ENCODE peak calls at places on chromosomes 6 and 20, in four cellular contexts. D is suprapubic skin, Q is transverse colon, X is heart left ventricle. P is an unnamed sample.

GRCh38 chr20:57990396-57990987 is 238.0 kb downstream of the ANKRD60 start:
- DNase-seq in D (no peak), Q (no peak), X (peak; percentile 60), P (no peak)

GRCh38 chr6:33628401-33628964 is 7.4 kb downstream of the ITPR3 start:
- DNase-seq in X (no peak), D (no peak), Q (peak; percentile 64), P (no peak)

GRCh38 chr20:51768759-51769517 is 748 bp upstream of the ATP9A start:
- DNase-seq in D (no peak), X (no peak), Q (no peak), P (no peak)

GRCh38 chr20:46970937-46971630 is 76.4 kb downstream of the EYA2 start:
- DNase-seq in Q (no peak), X (no peak), D (no peak), P (peak; percentile 46)

GRCh38 chr6:11218827-11219826 is 13.3 kb downstream of the NEDD9 start:
- DNase-seq in X (peak; percentile 74), D (no peak), Q (peak; percentile 67), P (no peak)

GRCh38 chr20:10131612-10132345 is 86.9 kb upstream of the SNAP25 start:
- DNase-seq in Q (peak; percentile 20), X (peak; percentile 87), D (no peak), P (no peak)

GRCh38 chr20:46139908-46140482 is 21.9 kb downstream of the CD40 start:
- DNase-seq in Q (no peak), D (no peak), X (no peak), P (no peak)

GRCh38 chr6:44104661-44105060 is 22.6 kb downstream of the MRPL14 start:
- DNase-seq in D (no peak), X (peak; percentile 63), Q (no peak), P (peak; percentile 30)

GRCh38 chr6:10759312-10759839 is 11.8 kb downstream of the TMEM14B start:
- DNase-seq in X (no peak), Q (no peak), D (no peak), P (no peak)

GRCh38 chr6:132445201-132445951 is 44.1 kb upstream of the MOXD1 start:
- DNase-seq in D (no peak), Q (no peak), X (no peak), P (no peak)

GRCh38 chr6:90194371-90194841 is 102.2 kb downstream of the BACH2 start:
- DNase-seq in Q (no peak), D (no peak), X (no peak), P (no peak)

GRCh38 chr6:36924778-36925396 is 29.7 kb upstream of the PI16 start:
- DNase-seq in D (no peak), X (no peak), Q (no peak), P (no peak)

GRCh38 chr20:60400567-60400966 is 442.3 kb downstream of the CDH26 start:
- DNase-seq in Q (no peak), X (no peak), D (no peak), P (no peak)

GRCh38 chr20:36480456-36481048 is 60.8 kb upstream of the MYL9 start:
- DNase-seq in D (no peak), Q (no peak), X (no peak), P (no peak)

GRCh38 chr20:16922834-16923233 is 174.7 kb downstream of the OTOR start:
- DNase-seq in D (no peak), X (no peak), Q (no peak), P (no peak)

GRCh38 chr20:11919046-11919445 is 1.4 kb downstream of the BTBD3 start:
- DNase-seq in D (no peak), Q (no peak), X (peak; percentile 45), P (no peak)

GRCh38 chr6:34066772-34067770 is 78.8 kb downstream of the GRM4 start:
- DNase-seq in D (no peak), Q (no peak), X (no peak), P (no peak)

GRCh38 chr6:136609878-136610706 is 59.9 kb upstream of the MAP7 start:
- DNase-seq in D (no peak), Q (peak; percentile 72), X (peak; percentile 61), P (no peak)

GRCh38 chr20:61801065-61801360 is 264.7 kb downstream of the TAF4 start:
- DNase-seq in X (no peak), Q (no peak), D (no peak), P (no peak)

GRCh38 chr6:18242062-18242851 is 22.1 kb downstream of the DEK start:
- DNase-seq in X (no peak), Q (no peak), D (no peak), P (no peak)

GRCh38 chr20:32339116-32339515 is 19.0 kb upstream of the ASXL1 start:
- DNase-seq in Q (no peak), D (no peak), X (no peak), P (no peak)

GRCh38 chr6:132399376-132400074 is 1.8 kb downstream of the MOXD1 start:
- DNase-seq in D (no peak), X (no peak), Q (no peak), P (no peak)

GRCh38 chr20:13342469-13343242 is 121.6 kb downstream of the ISM1 start:
- DNase-seq in X (no peak), Q (no peak), D (peak; percentile 89), P (peak; percentile 91)

GRCh38 chr6:140281236-140281635 is 906.8 kb upstream of the CITED2 start:
- DNase-seq in X (no peak), D (no peak), Q (no peak), P (no peak)

GRCh38 chr6:32835167-32835893 is 3.2 kb downstream of the TAP2 start:
- DNase-seq in D (no peak), X (no peak), Q (no peak), P (no peak)

GRCh38 chr6:153150767-153151440 is 19.8 kb upstream of the RGS17 start:
- DNase-seq in X (no peak), D (no peak), Q (no peak), P (no peak)

GRCh38 chr20:3728876-3729275 is 3.6 kb upstream of the HSPA12B start:
- DNase-seq in Q (no peak), X (no peak), D (no peak), P (no peak)

GRCh38 chr20:38159949-38160756 is 4.9 kb downstream of the TGM2 start:
- DNase-seq in D (no peak), Q (no peak), X (no peak), P (no peak)
- TF ChIP-seq POLR2A in D (no peak), Q (no peak), X (no peak), P (no peak)

DNA sequence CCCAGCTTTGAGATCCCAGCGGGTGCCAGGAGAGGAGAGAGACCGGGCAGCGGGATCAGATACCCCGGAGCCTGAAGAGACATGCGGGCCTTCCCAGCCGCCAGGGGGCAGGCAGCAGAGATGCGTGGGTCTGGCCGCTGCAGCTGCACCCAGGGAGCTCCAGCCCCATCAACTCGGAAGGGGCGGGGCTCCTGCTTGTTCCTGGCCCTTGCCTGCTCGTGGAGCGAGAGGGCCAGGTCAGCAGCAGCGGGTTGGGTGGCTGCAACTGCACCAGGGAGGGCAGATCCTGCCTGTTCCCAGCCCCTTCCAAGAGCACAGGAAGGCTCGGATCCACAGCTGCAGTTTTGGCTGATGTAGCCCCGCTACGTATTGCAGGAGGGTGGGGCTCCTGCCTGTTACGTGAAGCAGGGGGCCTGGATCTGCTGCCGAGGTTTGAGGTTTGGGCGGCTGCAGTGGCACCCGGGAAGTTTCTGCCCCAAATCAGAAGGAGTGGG is 532.8 kb downstream of the RFPL4B start:
- DNase-seq in X (peak; percentile 25), Q (peak; percentile 19), D (no peak), P (no peak)
- H3K4me3 ChIP-seq in X (no peak overlapping the region), Q (peak overlapping the region; percentile 23), D (no peak overlapping the region), P (no peak overlapping the region)

GRCh38 chr6:5025911-5026819 is 22.3 kb upstream of the RPP40 start:
- DNase-seq in X (peak; percentile 58), Q (peak; percentile 57), D (no peak), P (peak; percentile 91)
- TF ChIP-seq CTCF in X (no peak), Q (no peak), D (no peak), P (no peak)

DNA sequence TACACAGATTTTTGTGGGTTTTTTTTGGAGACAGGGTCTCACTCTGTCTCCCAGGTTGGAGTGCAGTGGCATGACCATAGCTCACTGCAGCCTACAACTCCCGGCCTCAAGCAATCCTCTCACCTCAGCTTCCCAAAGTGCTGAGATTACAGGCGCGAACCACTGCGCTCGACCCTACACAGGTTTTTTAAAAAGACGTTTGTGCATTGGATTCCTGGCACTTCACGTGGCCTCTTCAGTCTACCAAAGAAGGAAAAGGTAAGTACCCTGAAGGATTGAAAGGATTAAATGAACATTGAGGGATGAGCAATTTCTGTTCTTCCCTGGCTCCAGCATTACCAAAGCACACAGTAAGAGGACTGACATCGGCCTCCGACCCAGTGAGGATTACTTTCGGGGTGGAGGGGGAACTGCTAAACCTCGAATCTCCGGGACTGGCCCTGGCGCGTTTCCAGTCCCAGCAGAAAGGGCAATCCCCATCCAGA is 556 bp upstream of the YWHAB start:
- DNase-seq in Q (no peak), D (no peak), X (no peak), P (no peak)
- TF ChIP-seq POLR2A in Q (no peak), D (no peak), X (no peak), P (no peak)

GRCh38 chr20:50724112-50724724 is 7.2 kb upstream of the PARD6B start:
- DNase-seq in X (no peak), Q (no peak), D (peak; percentile 48), P (peak; percentile 61)
- H3K4me3 ChIP-seq in X (no peak overlapping the region), Q (no peak overlapping the region), D (no peak overlapping the region), P (no peak overlapping the region)

DNA sequence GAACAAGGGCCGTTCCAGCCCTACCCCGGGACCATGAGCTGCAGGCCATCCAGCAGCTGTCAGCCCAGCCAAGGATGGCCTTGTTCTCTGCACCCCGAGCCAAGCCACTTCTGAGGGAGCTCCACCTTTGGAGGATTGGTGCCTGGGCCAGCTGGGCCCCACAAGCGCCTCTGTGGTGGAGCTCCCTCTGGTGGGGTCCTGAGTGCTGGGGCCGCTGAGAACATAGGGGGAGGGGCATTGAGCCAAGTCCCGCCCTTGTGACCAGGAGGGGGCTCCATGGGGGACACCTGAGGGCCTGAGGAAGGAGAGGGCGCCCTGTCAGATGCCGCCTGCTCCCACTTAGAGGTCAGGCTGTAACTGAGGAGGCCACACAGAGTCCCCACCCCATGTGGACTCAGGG is 43.2 kb downstream of the YTHDF1 start:
- DNase-seq in D (no peak), X (no peak), Q (no peak), P (no peak)
- TF ChIP-seq CTCF in D (no peak), X (no peak), Q (no peak), P (no peak)

GRCh38 chr6:163414367-163415175 is at the start of gene QKI:
- DNase-seq in X (peak; percentile 94), D (peak; percentile 84), Q (peak; percentile 78), P (peak; percentile 96)

GRCh38 chr6:163413054-163413344 is 1.5 kb upstream of the QKI start:
- DNase-seq in X (no peak), Q (no peak), D (no peak), P (no peak)

GRCh38 chr6:163412345-163412744 is 2.2 kb upstream of the QKI start:
- DNase-seq in D (no peak), Q (no peak), X (no peak), P (no peak)

GRCh38 chr6:163414117-163414366 is 476 bp upstream of the QKI start:
- DNase-seq in Q (no peak), D (no peak), X (no peak), P (no peak)

GRCh38 chr6:163413345-163414116 is 987 bp upstream of the QKI start:
- DNase-seq in D (peak; percentile 90), X (peak; percentile 90), Q (peak; percentile 83), P (peak; percentile 96)
- TF ChIP-seq POLR2A in D (peak; percentile 72), X (no peak), Q (peak; percentile 56), P (no peak)

DNA sequence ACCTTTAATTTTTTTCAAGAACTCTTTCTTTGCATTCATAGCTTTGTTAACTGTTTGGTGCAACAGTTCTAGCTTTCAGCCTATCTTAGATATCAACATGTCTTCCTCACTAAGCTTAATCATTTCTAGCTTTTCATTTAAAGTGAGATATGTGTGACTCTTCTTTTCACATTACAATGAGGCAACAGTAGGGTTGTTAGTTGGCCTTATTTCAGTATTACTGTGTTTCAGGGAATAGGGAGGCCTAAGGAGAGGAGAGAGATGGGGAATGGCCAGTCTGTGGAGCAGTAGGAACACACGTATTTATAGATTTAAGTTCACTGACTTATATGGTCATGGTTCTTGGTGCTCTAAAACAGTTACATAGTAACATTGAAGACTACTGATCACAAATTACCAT is 35.8 kb downstream of the CST9L start:
- DNase-seq in Q (no peak), D (no peak), X (no peak), P (no peak)
- H3K4me3 ChIP-seq in Q (no peak overlapping the region), D (no peak overlapping the region), X (no peak overlapping the region), P (no peak overlapping the region)

P was measured in lower leg skin.